ENCODE peak calls at places on chromosome 11, in eight cellular contexts. One of them, this sample, is unnamed.

GRCh38 chr11:76209956-76210885 is 3.9 kb upstream of the WNT11 start:
- DNase-seq in fibroblast of the aortic adventitia: peak; percentile 69
- DNase-seq in activated T-cell treated with anti-CD3 and anti-CD28 coated beads, Interleukin-2, amount 50 U/mL, for 72 hours: peak; percentile 34
- DNase-seq in neural crest cell: peak; percentile 37
- DNase-seq in caudate nucleus: no peak
- DNase-seq in C1 segment of cervical spinal cord: peak; percentile 6
- DNase-seq in GM04504: peak; percentile 52
- DNase-seq in Calu3: no peak
- DNase-seq in this sample: peak; percentile 25

GRCh38 chr11:13061294-13061990 is 52.3 kb downstream of the RASSF10 start:
- DNase-seq in activated T-cell treated with anti-CD3 and anti-CD28 coated beads, Interleukin-2, amount 50 U/mL, for 72 hours: no peak
- DNase-seq in caudate nucleus: no peak
- DNase-seq in GM04504: no peak
- DNase-seq in neural crest cell: no peak
- DNase-seq in Calu3: no peak
- DNase-seq in fibroblast of the aortic adventitia: peak; percentile 42
- DNase-seq in C1 segment of cervical spinal cord: no peak
- DNase-seq in this sample: no peak

GRCh38 chr11:89436071-89436470 is 55.1 kb downstream of the NOX4 start:
- DNase-seq in C1 segment of cervical spinal cord: no peak
- DNase-seq in caudate nucleus: no peak
- DNase-seq in Calu3: no peak
- DNase-seq in activated T-cell treated with anti-CD3 and anti-CD28 coated beads, Interleukin-2, amount 50 U/mL, for 72 hours: no peak
- DNase-seq in GM04504: peak; percentile 10
- DNase-seq in neural crest cell: no peak
- DNase-seq in fibroblast of the aortic adventitia: peak; percentile 24
- DNase-seq in this sample: no peak

GRCh38 chr11:1988667-1989317 is 8.8 kb downstream of the H19 start:
- DNase-seq in neural crest cell: no peak
- DNase-seq in caudate nucleus: no peak
- DNase-seq in C1 segment of cervical spinal cord: no peak
- DNase-seq in fibroblast of the aortic adventitia: no peak
- DNase-seq in Calu3: no peak
- DNase-seq in activated T-cell treated with anti-CD3 and anti-CD28 coated beads, Interleukin-2, amount 50 U/mL, for 72 hours: no peak
- DNase-seq in GM04504: no peak
- DNase-seq in this sample: no peak

GRCh38 chr11:35969089-35970046 is 25.5 kb downstream of the LDLRAD3 start:
- DNase-seq in activated T-cell treated with anti-CD3 and anti-CD28 coated beads, Interleukin-2, amount 50 U/mL, for 72 hours: no peak
- DNase-seq in Calu3: no peak
- DNase-seq in GM04504: no peak
- DNase-seq in caudate nucleus: no peak
- DNase-seq in fibroblast of the aortic adventitia: no peak
- DNase-seq in C1 segment of cervical spinal cord: no peak
- DNase-seq in neural crest cell: no peak
- DNase-seq in this sample: no peak

GRCh38 chr11:96213500-96213899 is 129.5 kb downstream of the MAML2 start:
- DNase-seq in GM04504: peak; percentile 66
- DNase-seq in activated T-cell treated with anti-CD3 and anti-CD28 coated beads, Interleukin-2, amount 50 U/mL, for 72 hours: no peak
- DNase-seq in neural crest cell: no peak
- DNase-seq in fibroblast of the aortic adventitia: peak; percentile 90
- DNase-seq in Calu3: no peak
- DNase-seq in C1 segment of cervical spinal cord: no peak
- DNase-seq in caudate nucleus: no peak
- DNase-seq in this sample: no peak

GRCh38 chr11:125005491-125005890 is 51.5 kb downstream of the CCDC15 start:
- DNase-seq in C1 segment of cervical spinal cord: no peak
- DNase-seq in activated T-cell treated with anti-CD3 and anti-CD28 coated beads, Interleukin-2, amount 50 U/mL, for 72 hours: no peak
- DNase-seq in Calu3: no peak
- DNase-seq in fibroblast of the aortic adventitia: no peak
- DNase-seq in caudate nucleus: no peak
- DNase-seq in neural crest cell: no peak
- DNase-seq in GM04504: no peak
- DNase-seq in this sample: no peak

GRCh38 chr11:83241291-83241946 is 44.7 kb downstream of the CCDC90B start:
- DNase-seq in Calu3: peak; percentile 52
- DNase-seq in fibroblast of the aortic adventitia: peak; percentile 67
- DNase-seq in activated T-cell treated with anti-CD3 and anti-CD28 coated beads, Interleukin-2, amount 50 U/mL, for 72 hours: no peak
- DNase-seq in GM04504: peak; percentile 42
- DNase-seq in caudate nucleus: no peak
- DNase-seq in C1 segment of cervical spinal cord: peak; percentile 5
- DNase-seq in neural crest cell: peak; percentile 46
- DNase-seq in this sample: no peak

GRCh38 chr11:123227763-123228488 is 32.9 kb upstream of the CLMP start:
- DNase-seq in caudate nucleus: no peak
- DNase-seq in C1 segment of cervical spinal cord: no peak
- DNase-seq in Calu3: no peak
- DNase-seq in neural crest cell: no peak
- DNase-seq in activated T-cell treated with anti-CD3 and anti-CD28 coated beads, Interleukin-2, amount 50 U/mL, for 72 hours: no peak
- DNase-seq in GM04504: no peak
- DNase-seq in fibroblast of the aortic adventitia: no peak
- DNase-seq in this sample: no peak

GRCh38 chr11:124898711-124899110 is 1.0 kb upstream of the ROBO4 start:
- DNase-seq in neural crest cell: no peak
- DNase-seq in caudate nucleus: peak; percentile 44
- DNase-seq in Calu3: no peak
- DNase-seq in C1 segment of cervical spinal cord: peak; percentile 17
- DNase-seq in activated T-cell treated with anti-CD3 and anti-CD28 coated beads, Interleukin-2, amount 50 U/mL, for 72 hours: no peak
- DNase-seq in fibroblast of the aortic adventitia: peak; percentile 90
- DNase-seq in GM04504: no peak
- DNase-seq in this sample: no peak

GRCh38 chr11:67627788-67628624 is 1.7 kb downstream of the NUDT8 start:
- DNase-seq in fibroblast of the aortic adventitia: no peak
- DNase-seq in activated T-cell treated with anti-CD3 and anti-CD28 coated beads, Interleukin-2, amount 50 U/mL, for 72 hours: no peak
- DNase-seq in caudate nucleus: no peak
- DNase-seq in neural crest cell: no peak
- DNase-seq in Calu3: no peak
- DNase-seq in C1 segment of cervical spinal cord: no peak
- DNase-seq in GM04504: no peak
- DNase-seq in this sample: no peak

GRCh38 chr11:89293966-89294679 is 116.4 kb downstream of the TYR start:
- DNase-seq in activated T-cell treated with anti-CD3 and anti-CD28 coated beads, Interleukin-2, amount 50 U/mL, for 72 hours: no peak
- DNase-seq in GM04504: no peak
- DNase-seq in Calu3: no peak
- DNase-seq in fibroblast of the aortic adventitia: peak; percentile 11
- DNase-seq in neural crest cell: peak; percentile 20
- DNase-seq in C1 segment of cervical spinal cord: no peak
- DNase-seq in caudate nucleus: no peak
- DNase-seq in this sample: no peak

GRCh38 chr11:16986434-16987204 is 27.6 kb downstream of the PLEKHA7 start:
- DNase-seq in activated T-cell treated with anti-CD3 and anti-CD28 coated beads, Interleukin-2, amount 50 U/mL, for 72 hours: peak; percentile 60
- DNase-seq in Calu3: peak; percentile 82
- DNase-seq in fibroblast of the aortic adventitia: no peak
- DNase-seq in GM04504: no peak
- DNase-seq in C1 segment of cervical spinal cord: no peak
- DNase-seq in neural crest cell: no peak
- DNase-seq in caudate nucleus: no peak
- DNase-seq in this sample: peak; percentile 36

GRCh38 chr11:7576671-7577225 is 62.9 kb downstream of the PPFIBP2 start:
- DNase-seq in C1 segment of cervical spinal cord: no peak
- DNase-seq in activated T-cell treated with anti-CD3 and anti-CD28 coated beads, Interleukin-2, amount 50 U/mL, for 72 hours: no peak
- DNase-seq in Calu3: no peak
- DNase-seq in fibroblast of the aortic adventitia: peak; percentile 78
- DNase-seq in caudate nucleus: no peak
- DNase-seq in neural crest cell: no peak
- DNase-seq in GM04504: no peak
- DNase-seq in this sample: no peak